ENCODE peak calls at places on chromosomes 6 and 20, in nine cellular contexts. J is colonic mucosa, F is HL-60, T is MM.1S, K is K562, Q is dorsolateral prefrontal cortex, M is lower leg skin, H is fibroblast of mammary gland, B is uterus. C is an unnamed sample.
A peak's percentile ranks its signal among the peaks of the same experiment; 100 is the strongest.

GRCh38 chr6:75842732-75843131 is 93.7 kb downstream of the MYO6 start:
- DNase-seq in T (no peak), F (no peak), Q (no peak), H (no peak), K (no peak), M (no peak), J (no peak), B (no peak), C (no peak)

GRCh38 chr6:121515615-121516265 is 80.3 kb downstream of the GJA1 start:
- DNase-seq in M (no peak), F (no peak), B (no peak), J (no peak), H (peak; percentile 10), T (no peak), Q (no peak), K (no peak), C (no peak)

GRCh38 chr6:11806561-11807317 is 28.1 kb upstream of the ADTRP start:
- DNase-seq in M (no peak), B (no peak), T (no peak), K (no peak), J (no peak), H (no peak), F (no peak), Q (no peak), C (no peak)

GRCh38 chr6:165657325-165657680 is 5.7 kb downstream of the PDE10A start:
- DNase-seq in J (no peak), Q (no peak), H (no peak), M (no peak), T (no peak), F (no peak), K (no peak), B (no peak), C (no peak)

GRCh38 chr6:96948631-96949030 is 24.1 kb downstream of the KLHL32 start:
- DNase-seq in F (no peak), Q (no peak), B (no peak), J (no peak), K (no peak), M (no peak), H (no peak), T (no peak), C (no peak)

GRCh38 chr6:36131517-36132220 is 1.4 kb downstream of the MAPK13 start:
- DNase-seq in Q (peak; percentile 72), M (peak; percentile 87), F (no peak), H (peak; percentile 87), T (peak; percentile 86), K (peak; percentile 55), B (peak; percentile 40), J (peak; percentile 84), C (no peak)

GRCh38 chr6:133184798-133185380 is 56.3 kb upstream of the EYA4 start:
- DNase-seq in F (no peak), Q (no peak), M (no peak), H (peak; percentile 44), T (peak; percentile 27), K (no peak), B (no peak), J (no peak), C (no peak)

GRCh38 chr20:40694246-40694645 is 5.2 kb upstream of the MAFB start:
- DNase-seq in B (no peak), K (no peak), H (no peak), T (no peak), M (peak; percentile 6), F (no peak), Q (no peak), J (no peak), C (no peak)

GRCh38 chr6:14703586-14703985 is 542.3 kb upstream of the JARID2 start:
- DNase-seq in M (no peak), T (no peak), H (peak; percentile 81), K (no peak), J (no peak), F (no peak), Q (no peak), B (no peak), C (no peak)

GRCh38 chr6:139369568-139370046 is 4.8 kb downstream of the CITED2 start:
- DNase-seq in Q (no peak), F (peak; percentile 61), H (peak; percentile 74), J (no peak), T (peak; percentile 56), K (peak; percentile 59), M (no peak), B (no peak), C (peak; percentile 68)

GRCh38 chr20:39429716-39430115 is 467.6 kb downstream of the DHX35 start:
- DNase-seq in H (peak; percentile 19), Q (no peak), K (no peak), T (no peak), J (no peak), F (no peak), B (no peak), M (no peak), C (no peak)

GRCh38 chr6:148969679-148970078 is 222.8 kb downstream of the UST start:
- DNase-seq in T (no peak), J (no peak), B (no peak), Q (no peak), F (no peak), H (peak; percentile 60), M (peak; percentile 88), K (no peak), C (no peak)

GRCh38 chr6:148972481-148972880 is 225.7 kb downstream of the UST start:
- DNase-seq in M (no peak), Q (no peak), F (peak; percentile 24), K (peak; percentile 53), B (no peak), H (peak; percentile 11), T (peak; percentile 78), J (peak; percentile 63), C (no peak)

GRCh38 chr6:148971027-148971927 is 224.4 kb downstream of the UST start:
- DNase-seq in B (no peak), H (peak; percentile 42), F (no peak), T (no peak), J (no peak), M (no peak), Q (no peak), K (no peak), C (no peak)

GRCh38 chr6:148974351-148974750 is 227.5 kb downstream of the UST start:
- DNase-seq in Q (no peak), J (no peak), F (no peak), T (no peak), B (no peak), H (no peak), K (no peak), M (no peak), C (no peak)

DNA sequence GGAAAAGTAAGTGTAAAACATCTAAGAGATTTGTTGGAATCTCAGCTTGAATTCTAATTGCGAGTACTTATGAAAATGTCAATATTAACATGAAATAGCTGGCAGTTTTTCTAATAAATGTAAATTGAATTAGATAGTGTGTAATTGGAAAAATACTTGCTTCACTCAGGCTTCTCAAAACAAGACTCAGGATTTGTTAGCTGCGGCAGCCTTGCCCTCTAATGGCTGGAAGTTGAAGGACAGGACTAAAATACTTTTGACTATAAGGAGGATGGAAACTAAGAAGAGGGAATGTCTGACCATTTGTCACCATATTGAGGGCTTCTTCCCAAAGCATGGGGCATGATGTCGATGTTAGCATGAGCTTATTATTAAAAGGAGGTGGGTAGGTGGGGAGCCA is 227.0 kb downstream of the UST start:
- DNase-seq in Q (peak; percentile 47), T (no peak), M (no peak), J (no peak), H (peak; percentile 59), K (no peak), F (no peak), B (no peak), C (no peak)
- TF ChIP-seq CTCF in Q (peak; percentile 64), T (no peak), M (no peak), J (peak; percentile 25), H (peak; percentile 68), K (peak; percentile 39), F (no peak), B (peak; percentile 32), C (peak; percentile 71)

DNA sequence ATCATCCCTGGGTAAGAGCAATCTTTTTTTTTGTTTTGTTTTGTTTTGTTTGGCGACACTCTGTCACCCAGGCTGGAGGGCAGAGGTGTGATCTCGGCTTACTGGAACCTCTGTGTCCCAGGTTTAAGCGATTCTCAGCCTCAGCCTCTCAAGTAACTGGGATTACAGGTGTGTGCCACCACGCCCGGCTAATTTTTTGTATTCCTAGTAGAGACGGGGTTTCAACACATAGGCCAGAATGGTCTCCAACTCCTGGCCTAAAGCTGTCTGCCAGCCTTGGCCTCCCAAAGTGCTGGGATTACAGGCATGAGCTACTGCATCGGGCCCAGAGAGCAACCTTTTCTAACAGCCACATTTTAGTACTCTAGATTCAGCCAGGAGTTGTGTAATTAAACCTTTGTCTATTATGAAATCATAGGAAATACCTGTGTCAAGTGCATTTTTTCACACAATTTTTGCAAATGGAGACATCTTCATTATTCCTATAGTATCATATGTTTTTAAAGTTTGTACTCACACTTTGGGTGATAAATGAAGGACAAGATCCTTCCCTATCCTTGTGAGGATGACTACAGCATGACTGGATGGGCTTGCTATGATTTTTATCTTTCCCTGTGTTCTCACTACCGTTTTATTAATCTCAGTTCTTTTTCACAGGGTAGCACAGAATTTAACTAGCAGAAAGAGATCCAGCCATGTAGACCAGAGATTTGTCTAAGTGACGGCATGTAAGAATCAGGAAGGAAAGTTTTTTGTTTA is 82.6 kb downstream of the OR2B2 start:
- DNase-seq in K (no peak), M (no peak), H (peak; percentile 37), F (no peak), T (no peak), J (no peak), B (no peak), Q (no peak), C (no peak)
- H3K4me3 ChIP-seq in K (peak overlapping the region; percentile 69), M (no peak overlapping the region), H (peak overlapping the region; percentile 75), F (peak overlapping the region; percentile 45), T (no peak overlapping the region), J (no peak overlapping the region), B (no peak overlapping the region), Q (no peak overlapping the region), C (no peak overlapping the region)

DNA sequence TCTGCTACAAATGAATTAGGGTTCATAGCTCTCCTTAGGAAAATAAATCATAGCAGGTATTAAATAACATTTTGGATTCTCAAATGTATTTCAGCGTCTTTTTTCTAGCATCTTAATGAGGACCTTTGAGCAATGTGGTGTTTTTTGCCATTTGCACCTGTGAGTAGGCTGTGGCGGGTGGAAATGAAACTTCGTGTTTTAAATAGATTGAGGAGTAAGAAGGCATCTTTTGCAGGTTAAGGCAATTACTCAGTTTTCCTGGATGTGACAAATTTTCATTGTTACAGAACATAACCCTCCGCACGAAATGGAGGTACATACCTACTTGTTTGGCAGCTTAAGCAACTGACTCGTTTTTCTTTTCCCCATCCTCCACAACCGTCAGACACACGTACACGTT is 708.9 kb upstream of the NRSN1 start:
- DNase-seq in T (peak; percentile 75), K (no peak), Q (no peak), B (no peak), M (no peak), H (no peak), J (no peak), F (no peak), C (no peak)
- TF ChIP-seq CTCF in T (no peak), K (no peak), Q (no peak), B (no peak), M (no peak), H (no peak), J (no peak), F (no peak), C (no peak)

DNA sequence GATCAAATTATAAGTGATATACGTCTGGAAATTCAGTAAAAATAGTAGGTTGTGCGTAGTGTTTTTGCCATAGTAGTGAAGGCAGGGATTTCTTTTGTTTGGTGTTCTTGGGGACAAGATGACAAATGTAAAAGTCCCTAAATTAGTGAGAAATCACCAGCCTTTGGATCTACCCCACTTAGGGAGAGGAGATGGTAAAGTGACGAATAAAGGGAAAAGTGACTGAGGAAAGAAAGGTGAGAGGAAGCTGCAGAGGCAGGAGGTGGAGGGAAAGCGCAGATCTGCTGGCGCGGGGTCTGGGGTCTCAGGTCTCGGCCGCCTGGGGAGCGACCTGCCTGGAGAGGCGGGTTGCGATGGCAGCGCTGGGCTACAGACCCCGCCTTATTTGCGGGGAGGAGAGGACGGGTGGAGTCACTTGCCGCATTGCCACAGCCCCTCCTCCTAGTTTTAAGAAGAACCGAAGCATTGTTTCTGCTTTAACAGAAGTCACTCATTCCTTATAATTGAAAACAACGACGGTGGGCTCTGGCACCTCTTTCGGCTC is 3.4 kb upstream of the LIN28B start:
- DNase-seq in K (peak; percentile 68), J (no peak), M (no peak), B (no peak), T (no peak), H (no peak), Q (no peak), F (no peak), C (no peak)
- H3K4me3 ChIP-seq in K (peak overlapping the region; percentile 45), J (no peak overlapping the region), M (no peak overlapping the region), B (no peak overlapping the region), T (no peak overlapping the region), H (no peak overlapping the region), Q (no peak overlapping the region), F (no peak overlapping the region), C (no peak overlapping the region)

C was measured in BJ.